ENCODE peak calls at places on chromosomes 6 and 20, in six cellular contexts. P, Y, O, F, W and I are unnamed samples.

GRCh38 chr6:76120302-76120701 is 47.8 kb upstream of the IMPG1 start:
- DNase-seq in P (no peak), W (no peak), Y (no peak), O (no peak), F (no peak), I (peak)

GRCh38 chr20:35443003-35443402 is 5.0 kb upstream of the GDF5 start:
- DNase-seq in P (no peak), W (no peak), Y (no peak), F (no peak), O (no peak), I (no peak)

GRCh38 chr6:53095716-53096115 is 30.5 kb downstream of the FBXO9 start:
- DNase-seq in O (no peak), F (no peak), P (no peak), Y (no peak), W (no peak), I (no peak)

GRCh38 chr6:154969796-154970195 is 25.3 kb upstream of the TIAM2 start:
- DNase-seq in W (no peak), F (no peak), P (no peak), Y (no peak), O (no peak), I (no peak)

GRCh38 chr6:30690403-30691207 is at the start of gene NRM:
- DNase-seq in W (peak), P (peak), F (peak), O (peak), Y (peak), I (peak)

GRCh38 chr6:75711173-75711572 is 37.9 kb upstream of the MYO6 start:
- DNase-seq in O (no peak), P (no peak), F (no peak), Y (no peak), W (no peak), I (no peak)

GRCh38 chr6:38909020-38909730 is 139.4 kb upstream of the GLP1R start:
- DNase-seq in F (no peak), P (no peak), W (peak), O (no peak), Y (no peak), I (no peak)

GRCh38 chr6:133502451-133503259 is 261.5 kb downstream of the EYA4 start:
- DNase-seq in O (peak), Y (no peak), W (no peak), P (no peak), F (no peak), I (no peak)

GRCh38 chr6:134057478-134057877 is 5.1 kb upstream of the SLC2A12 start:
- DNase-seq in O (no peak), P (no peak), Y (no peak), F (no peak), W (peak), I (no peak)

GRCh38 chr6:55822815-55823214 is 52.6 kb downstream of the BMP5 start:
- DNase-seq in W (no peak), F (no peak), O (no peak), Y (no peak), P (no peak), I (no peak)

GRCh38 chr6:71408966-71409723 is 120.5 kb downstream of the OGFRL1 start:
- DNase-seq in P (no peak), O (no peak), W (no peak), F (no peak), Y (no peak), I (no peak)